ENCODE peak calls at places on chromosomes 16 and 17, in five cellular contexts. Q, Y, F, K and M are unnamed samples.

GRCh38 chr16:15765880-15766279 is 90.9 kb downstream of the MYH11 start:
- DNase-seq in Q (peak; percentile 11), Y (no peak), F (peak; percentile 17), K (no peak), M (peak; percentile 2)

GRCh38 chr17:28940675-28941074 is 10.6 kb downstream of the PHF12 start:
- DNase-seq in Q (no peak), Y (no peak), F (no peak), K (no peak), M (no peak)

GRCh38 chr16:56869513-56870270 is 4.7 kb downstream of the SLC12A3 start:
- DNase-seq in Q (peak; percentile 39), Y (no peak), F (peak; percentile 38), K (no peak), M (no peak)

GRCh38 chr16:82653550-82654511 is 27.1 kb downstream of the CDH13 start:
- DNase-seq in Q (no peak), Y (no peak), F (peak; percentile 98), K (peak; percentile 82), M (no peak)

GRCh38 chr17:68433211-68433610 is 24.1 kb downstream of the WIPI1 start:
- DNase-seq in Q (no peak), Y (no peak), F (no peak), K (no peak), M (no peak)

GRCh38 chr16:83744521-83744981 is 63.2 kb upstream of the HSBP1 start:
- DNase-seq in Q (peak; percentile 4), Y (no peak), F (peak; percentile 88), K (no peak), M (no peak)

GRCh38 chr17:66468241-66469087 is 166.1 kb downstream of the PRKCA start:
- DNase-seq in Q (peak; percentile 20), Y (no peak), F (peak; percentile 67), K (no peak), M (peak; percentile 59)

GRCh38 chr16:28549301-28549899 is 4.3 kb upstream of the SGF29 start:
- DNase-seq in Q (peak; percentile 36), Y (no peak), F (no peak), K (no peak), M (no peak)